ENCODE peak calls at places on chromosome 1, in seven cellular contexts. One of them, this sample, is unnamed.

GRCh38 chr1:30452925-30453324 is 270.5 kb downstream of the MATN1 start:
- DNase-seq in choroid plexus epithelial cell: no peak
- DNase-seq in lower leg skin: peak; percentile 48
- DNase-seq in astrocyte of the cerebellum: no peak
- DNase-seq in fibroblast of pulmonary artery: no peak
- DNase-seq in fibroblast of mammary gland: no peak
- DNase-seq in esophagus muscularis mucosa: peak; percentile 86
- DNase-seq in this sample: no peak

GRCh38 chr1:54402896-54403295 is 3.3 kb downstream of the SSBP3 start:
- DNase-seq in astrocyte of the cerebellum: no peak
- DNase-seq in fibroblast of mammary gland: no peak
- DNase-seq in esophagus muscularis mucosa: no peak
- DNase-seq in lower leg skin: no peak
- DNase-seq in fibroblast of pulmonary artery: no peak
- DNase-seq in choroid plexus epithelial cell: no peak
- DNase-seq in this sample: no peak

GRCh38 chr1:200610846-200611245 is 9.7 kb downstream of the KIF14 start:
- DNase-seq in esophagus muscularis mucosa: no peak
- DNase-seq in choroid plexus epithelial cell: peak; percentile 75
- DNase-seq in fibroblast of mammary gland: peak; percentile 75
- DNase-seq in lower leg skin: no peak
- DNase-seq in fibroblast of pulmonary artery: no peak
- DNase-seq in astrocyte of the cerebellum: no peak
- DNase-seq in this sample: peak; percentile 31

GRCh38 chr1:87937774-87938173 is 609.1 kb downstream of the LMO4 start:
- DNase-seq in choroid plexus epithelial cell: no peak
- DNase-seq in fibroblast of mammary gland: no peak
- DNase-seq in astrocyte of the cerebellum: no peak
- DNase-seq in lower leg skin: no peak
- DNase-seq in esophagus muscularis mucosa: no peak
- DNase-seq in fibroblast of pulmonary artery: no peak
- DNase-seq in this sample: no peak

GRCh38 chr1:88774151-88774556 is 90.1 kb downstream of the PKN2 start:
- DNase-seq in astrocyte of the cerebellum: no peak
- DNase-seq in fibroblast of mammary gland: no peak
- DNase-seq in lower leg skin: no peak
- DNase-seq in choroid plexus epithelial cell: no peak
- DNase-seq in fibroblast of pulmonary artery: no peak
- DNase-seq in esophagus muscularis mucosa: no peak
- DNase-seq in this sample: no peak

GRCh38 chr1:38004284-38005101 is 821 bp downstream of the FHL3 start:
- DNase-seq in fibroblast of mammary gland: peak; percentile 20
- DNase-seq in esophagus muscularis mucosa: no peak
- DNase-seq in choroid plexus epithelial cell: peak; percentile 28
- DNase-seq in lower leg skin: peak; percentile 85
- DNase-seq in fibroblast of pulmonary artery: no peak
- DNase-seq in astrocyte of the cerebellum: no peak
- DNase-seq in this sample: no peak

GRCh38 chr1:169321539-169321938 is 46.1 kb downstream of the NME7 start:
- DNase-seq in fibroblast of mammary gland: peak; percentile 80
- DNase-seq in esophagus muscularis mucosa: no peak
- DNase-seq in lower leg skin: no peak
- DNase-seq in choroid plexus epithelial cell: peak; percentile 71
- DNase-seq in fibroblast of pulmonary artery: peak; percentile 60
- DNase-seq in astrocyte of the cerebellum: no peak
- DNase-seq in this sample: no peak

GRCh38 chr1:194230351-194231144 is 1044.1 kb upstream of the B3GALT2 start:
- DNase-seq in fibroblast of mammary gland: no peak
- DNase-seq in esophagus muscularis mucosa: no peak
- DNase-seq in choroid plexus epithelial cell: no peak
- DNase-seq in astrocyte of the cerebellum: no peak
- DNase-seq in fibroblast of pulmonary artery: no peak
- DNase-seq in lower leg skin: no peak
- DNase-seq in this sample: no peak

GRCh38 chr1:12173631-12174121 is 6.9 kb downstream of the TNFRSF1B start:
- DNase-seq in fibroblast of mammary gland: no peak
- DNase-seq in astrocyte of the cerebellum: no peak
- DNase-seq in esophagus muscularis mucosa: no peak
- DNase-seq in lower leg skin: peak; percentile 94
- DNase-seq in fibroblast of pulmonary artery: no peak
- DNase-seq in choroid plexus epithelial cell: peak; percentile 48
- DNase-seq in this sample: no peak

GRCh38 chr1:88691540-88691939 is 7.5 kb downstream of the PKN2 start:
- DNase-seq in lower leg skin: no peak
- DNase-seq in esophagus muscularis mucosa: no peak
- DNase-seq in choroid plexus epithelial cell: no peak
- DNase-seq in fibroblast of mammary gland: no peak
- DNase-seq in fibroblast of pulmonary artery: no peak
- DNase-seq in astrocyte of the cerebellum: no peak
- DNase-seq in this sample: no peak

GRCh38 chr1:27557596-27558340 is 46.2 kb downstream of the AHDC1 start:
- DNase-seq in lower leg skin: no peak
- DNase-seq in esophagus muscularis mucosa: no peak
- DNase-seq in choroid plexus epithelial cell: no peak
- DNase-seq in astrocyte of the cerebellum: no peak
- DNase-seq in fibroblast of pulmonary artery: no peak
- DNase-seq in fibroblast of mammary gland: no peak
- DNase-seq in this sample: no peak

GRCh38 chr1:95033843-95034242 is 38.9 kb downstream of the ALG14 start:
- DNase-seq in choroid plexus epithelial cell: no peak
- DNase-seq in astrocyte of the cerebellum: no peak
- DNase-seq in fibroblast of pulmonary artery: no peak
- DNase-seq in fibroblast of mammary gland: no peak
- DNase-seq in esophagus muscularis mucosa: no peak
- DNase-seq in lower leg skin: no peak
- DNase-seq in this sample: no peak

GRCh38 chr1:52393174-52393573 is 11.0 kb downstream of the ORC1 start:
- DNase-seq in astrocyte of the cerebellum: no peak
- DNase-seq in esophagus muscularis mucosa: no peak
- DNase-seq in fibroblast of mammary gland: no peak
- DNase-seq in choroid plexus epithelial cell: no peak
- DNase-seq in lower leg skin: no peak
- DNase-seq in fibroblast of pulmonary artery: no peak
- DNase-seq in this sample: no peak

GRCh38 chr1:247007511-247008405 is at the start of gene ZNF695:
- DNase-seq in choroid plexus epithelial cell: peak; percentile 97
- DNase-seq in esophagus muscularis mucosa: peak; percentile 94
- DNase-seq in fibroblast of mammary gland: peak; percentile 94
- DNase-seq in lower leg skin: peak; percentile 86
- DNase-seq in fibroblast of pulmonary artery: peak; percentile 95
- DNase-seq in astrocyte of the cerebellum: peak; percentile 89
- DNase-seq in this sample: peak; percentile 58

GRCh38 chr1:74780600-74780999 is 47.6 kb downstream of the TYW3 start:
- DNase-seq in esophagus muscularis mucosa: no peak
- DNase-seq in fibroblast of pulmonary artery: no peak
- DNase-seq in lower leg skin: no peak
- DNase-seq in choroid plexus epithelial cell: no peak
- DNase-seq in fibroblast of mammary gland: no peak
- DNase-seq in astrocyte of the cerebellum: peak; percentile 59
- DNase-seq in this sample: no peak

GRCh38 chr1:118999348-119000071 is 11.4 kb upstream of the TBX15 start:
- DNase-seq in esophagus muscularis mucosa: no peak
- DNase-seq in fibroblast of pulmonary artery: no peak
- DNase-seq in fibroblast of mammary gland: no peak
- DNase-seq in choroid plexus epithelial cell: no peak
- DNase-seq in lower leg skin: peak; percentile 83
- DNase-seq in astrocyte of the cerebellum: no peak
- DNase-seq in this sample: no peak

GRCh38 chr1:31583082-31583994 is 7.0 kb downstream of the TINAGL1 start:
- DNase-seq in astrocyte of the cerebellum: no peak
- DNase-seq in esophagus muscularis mucosa: no peak
- DNase-seq in fibroblast of mammary gland: no peak
- DNase-seq in fibroblast of pulmonary artery: no peak
- DNase-seq in choroid plexus epithelial cell: peak; percentile 32
- DNase-seq in lower leg skin: peak; percentile 82
- DNase-seq in this sample: no peak

GRCh38 chr1:244768186-244768585 is 67.3 kb upstream of the COX20 start:
- DNase-seq in esophagus muscularis mucosa: no peak
- DNase-seq in astrocyte of the cerebellum: no peak
- DNase-seq in choroid plexus epithelial cell: peak; percentile 17
- DNase-seq in lower leg skin: peak; percentile 9
- DNase-seq in fibroblast of mammary gland: no peak
- DNase-seq in fibroblast of pulmonary artery: no peak
- DNase-seq in this sample: no peak

GRCh38 chr1:198212675-198213074 is 55.9 kb downstream of the NEK7 start:
- DNase-seq in fibroblast of pulmonary artery: peak; percentile 94
- DNase-seq in lower leg skin: no peak
- DNase-seq in fibroblast of mammary gland: peak; percentile 99
- DNase-seq in astrocyte of the cerebellum: peak; percentile 63
- DNase-seq in choroid plexus epithelial cell: peak; percentile 98
- DNase-seq in esophagus muscularis mucosa: no peak
- DNase-seq in this sample: peak; percentile 37

GRCh38 chr1:58340156-58340555 is 206.4 kb downstream of the OMA1 start:
- DNase-seq in fibroblast of pulmonary artery: no peak
- DNase-seq in lower leg skin: no peak
- DNase-seq in choroid plexus epithelial cell: no peak
- DNase-seq in astrocyte of the cerebellum: no peak
- DNase-seq in esophagus muscularis mucosa: no peak
- DNase-seq in fibroblast of mammary gland: no peak
- DNase-seq in this sample: no peak

GRCh38 chr1:56758135-56758534 is 61.1 kb downstream of the FYB2 start:
- DNase-seq in fibroblast of mammary gland: no peak
- DNase-seq in astrocyte of the cerebellum: no peak
- DNase-seq in choroid plexus epithelial cell: no peak
- DNase-seq in lower leg skin: no peak
- DNase-seq in esophagus muscularis mucosa: no peak
- DNase-seq in fibroblast of pulmonary artery: no peak
- DNase-seq in this sample: no peak

GRCh38 chr1:214380418-214380817 is 99.5 kb downstream of the SMYD2 start:
- DNase-seq in choroid plexus epithelial cell: no peak
- DNase-seq in astrocyte of the cerebellum: no peak
- DNase-seq in lower leg skin: no peak
- DNase-seq in esophagus muscularis mucosa: no peak
- DNase-seq in fibroblast of mammary gland: no peak
- DNase-seq in fibroblast of pulmonary artery: no peak
- DNase-seq in this sample: no peak

GRCh38 chr1:215539803-215540575 is 27.1 kb upstream of the KCTD3 start:
- DNase-seq in lower leg skin: no peak
- DNase-seq in choroid plexus epithelial cell: peak; percentile 43
- DNase-seq in astrocyte of the cerebellum: no peak
- DNase-seq in esophagus muscularis mucosa: no peak
- DNase-seq in fibroblast of pulmonary artery: peak; percentile 51
- DNase-seq in fibroblast of mammary gland: peak; percentile 78
- DNase-seq in this sample: no peak

GRCh38 chr1:36804669-36805314 is 229.5 kb downstream of the GRIK3 start:
- DNase-seq in lower leg skin: no peak
- DNase-seq in fibroblast of mammary gland: no peak
- DNase-seq in astrocyte of the cerebellum: no peak
- DNase-seq in choroid plexus epithelial cell: no peak
- DNase-seq in esophagus muscularis mucosa: no peak
- DNase-seq in fibroblast of pulmonary artery: no peak
- DNase-seq in this sample: no peak

GRCh38 chr1:225412803-225413338 is 15.0 kb downstream of the LBR start:
- DNase-seq in fibroblast of pulmonary artery: no peak
- DNase-seq in astrocyte of the cerebellum: no peak
- DNase-seq in lower leg skin: no peak
- DNase-seq in choroid plexus epithelial cell: no peak
- DNase-seq in esophagus muscularis mucosa: no peak
- DNase-seq in fibroblast of mammary gland: no peak
- DNase-seq in this sample: no peak
- H3K4me3 ChIP-seq in fibroblast of pulmonary artery: no peak overlapping the region
- H3K4me3 ChIP-seq in astrocyte of the cerebellum: no peak overlapping the region
- H3K4me3 ChIP-seq in lower leg skin: no peak overlapping the region
- H3K4me3 ChIP-seq in choroid plexus epithelial cell: no peak overlapping the region
- H3K4me3 ChIP-seq in esophagus muscularis mucosa: no peak overlapping the region
- H3K4me3 ChIP-seq in fibroblast of mammary gland: no peak overlapping the region
- H3K4me3 ChIP-seq in this sample: no peak overlapping the region

DNA sequence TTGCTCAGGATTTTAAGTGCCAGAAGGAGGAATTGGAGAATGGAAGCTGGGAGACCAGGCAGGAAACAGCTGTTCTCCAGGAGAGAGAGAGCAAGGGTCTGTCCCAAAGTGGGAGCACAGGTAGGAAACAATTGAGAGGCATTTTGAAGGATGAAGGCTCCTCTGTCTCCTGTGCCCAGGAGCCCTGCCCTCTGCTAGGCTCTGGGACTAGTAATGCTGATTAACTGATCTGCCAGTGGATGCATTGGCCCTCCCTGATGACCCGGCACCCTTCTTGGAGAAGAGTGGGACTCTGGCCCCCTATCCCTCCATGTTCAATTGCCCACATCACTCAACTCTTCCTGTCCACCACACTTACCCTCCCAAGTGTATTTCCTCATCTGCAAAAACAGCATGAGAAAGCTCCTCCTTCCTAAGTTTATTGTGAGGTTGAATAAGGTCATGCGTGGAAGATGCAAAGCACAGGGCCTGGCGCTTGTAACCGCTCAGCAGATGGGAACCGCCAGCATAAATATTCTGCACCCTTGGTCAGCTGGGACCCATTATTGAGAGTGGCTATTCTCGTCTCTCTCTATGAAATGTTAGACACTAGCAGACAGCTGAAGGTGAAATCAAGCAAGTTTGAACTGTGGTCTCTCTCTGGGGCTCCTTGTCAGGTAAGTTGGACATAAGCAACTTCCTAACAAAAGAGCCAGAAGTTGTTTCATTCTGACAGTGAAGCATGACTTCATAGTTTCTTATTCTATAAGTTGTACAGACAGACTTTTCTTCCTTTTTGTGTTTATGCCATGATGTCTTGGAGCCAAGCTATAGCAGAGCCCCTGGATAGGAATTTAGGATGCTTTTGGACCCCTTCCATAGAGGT is 63.1 kb upstream of the ANGPTL1 start:
- DNase-seq in fibroblast of mammary gland: peak; percentile 38
- DNase-seq in fibroblast of pulmonary artery: no peak
- DNase-seq in lower leg skin: peak; percentile 76
- DNase-seq in choroid plexus epithelial cell: no peak
- DNase-seq in esophagus muscularis mucosa: peak; percentile 90
- DNase-seq in astrocyte of the cerebellum: no peak
- DNase-seq in this sample: no peak
- H3K4me3 ChIP-seq in fibroblast of mammary gland: no peak overlapping the region
- H3K4me3 ChIP-seq in fibroblast of pulmonary artery: no peak overlapping the region
- H3K4me3 ChIP-seq in lower leg skin: no peak overlapping the region
- H3K4me3 ChIP-seq in choroid plexus epithelial cell: no peak overlapping the region
- H3K4me3 ChIP-seq in esophagus muscularis mucosa: no peak overlapping the region
- H3K4me3 ChIP-seq in astrocyte of the cerebellum: no peak overlapping the region
- H3K4me3 ChIP-seq in this sample: no peak overlapping the region

DNA sequence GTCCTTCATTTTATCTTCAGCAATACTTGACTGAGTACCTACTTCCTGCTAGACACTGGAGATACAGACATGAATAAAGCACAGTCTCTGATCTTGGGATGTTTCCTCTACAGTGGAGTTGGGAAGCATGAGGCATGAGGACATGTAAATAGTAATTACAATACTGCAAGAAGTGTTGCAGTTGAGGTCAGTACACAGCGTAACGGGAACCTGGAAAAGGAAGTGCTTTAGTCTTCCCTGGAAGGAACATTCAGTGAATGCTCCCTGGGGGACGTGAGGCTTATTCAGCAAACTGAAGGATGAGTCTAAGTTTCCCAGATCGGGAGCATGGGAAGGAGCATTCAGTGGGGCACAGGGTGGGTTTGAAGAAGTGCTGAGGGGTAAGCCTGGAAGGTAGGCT is 112.4 kb downstream of the PIK3R3 start:
- DNase-seq in astrocyte of the cerebellum: no peak
- DNase-seq in fibroblast of mammary gland: peak; percentile 69
- DNase-seq in choroid plexus epithelial cell: peak; percentile 28
- DNase-seq in fibroblast of pulmonary artery: no peak
- DNase-seq in lower leg skin: no peak
- DNase-seq in esophagus muscularis mucosa: no peak
- DNase-seq in this sample: no peak
- H3K4me3 ChIP-seq in astrocyte of the cerebellum: no peak overlapping the region
- H3K4me3 ChIP-seq in fibroblast of mammary gland: no peak overlapping the region
- H3K4me3 ChIP-seq in choroid plexus epithelial cell: no peak overlapping the region
- H3K4me3 ChIP-seq in fibroblast of pulmonary artery: no peak overlapping the region
- H3K4me3 ChIP-seq in lower leg skin: no peak overlapping the region
- H3K4me3 ChIP-seq in esophagus muscularis mucosa: no peak overlapping the region
- H3K4me3 ChIP-seq in this sample: no peak overlapping the region

GRCh38 chr1:204407314-204407971 is 4.2 kb downstream of the PPP1R15B start:
- DNase-seq in lower leg skin: no peak
- DNase-seq in astrocyte of the cerebellum: no peak
- DNase-seq in fibroblast of mammary gland: no peak
- DNase-seq in fibroblast of pulmonary artery: no peak
- DNase-seq in esophagus muscularis mucosa: peak; percentile 17
- DNase-seq in choroid plexus epithelial cell: no peak
- DNase-seq in this sample: no peak
- H3K4me3 ChIP-seq in lower leg skin: peak overlapping the region; percentile 99
- H3K4me3 ChIP-seq in astrocyte of the cerebellum: peak overlapping the region; percentile 83
- H3K4me3 ChIP-seq in fibroblast of mammary gland: peak overlapping the region; percentile 94
- H3K4me3 ChIP-seq in fibroblast of pulmonary artery: peak overlapping the region; percentile 98
- H3K4me3 ChIP-seq in esophagus muscularis mucosa: peak overlapping the region; percentile 71
- H3K4me3 ChIP-seq in choroid plexus epithelial cell: peak overlapping the region; percentile 88
- H3K4me3 ChIP-seq in this sample: peak overlapping the region; percentile 72

This sample was measured in BJ.